ENCODE peak calls at places on chromosomes 6 and 20, in nine cellular contexts. One of them, this sample, is unnamed.

GRCh38 chr6:24802271-24803059 is 3.7 kb upstream of the ARMH2 start:
- DNase-seq in activated CD8-positive, alpha-beta memory T cell treated with anti-CD3 and anti-CD28 coated beads for 48 hours: no peak
- DNase-seq in stimulated activated CD4-positive, alpha-beta T cell treated with anti-CD3 and anti-CD28 coated beads, Interleukin-1b, Interleukin-23, amount 100 ng/mL, for 24 hours: no peak
- DNase-seq in NCI-H2081: no peak
- DNase-seq in bronchial epithelial cell: no peak
- DNase-seq in heart right ventricle: no peak
- DNase-seq in T follicular helper cell: no peak
- DNase-seq in fibroblast of the conjunctiva: no peak
- DNase-seq in left cardiac atrium: no peak
- DNase-seq in this sample: no peak

GRCh38 chr6:161407581-161407980 is 133.7 kb upstream of the AGPAT4 start:
- DNase-seq in stimulated activated CD4-positive, alpha-beta T cell treated with anti-CD3 and anti-CD28 coated beads, Interleukin-1b, Interleukin-23, amount 100 ng/mL, for 24 hours: no peak
- DNase-seq in NCI-H2081: no peak
- DNase-seq in activated CD8-positive, alpha-beta memory T cell treated with anti-CD3 and anti-CD28 coated beads for 48 hours: no peak
- DNase-seq in heart right ventricle: no peak
- DNase-seq in T follicular helper cell: no peak
- DNase-seq in bronchial epithelial cell: peak; percentile 30
- DNase-seq in fibroblast of the conjunctiva: peak; percentile 31
- DNase-seq in left cardiac atrium: no peak
- DNase-seq in this sample: peak; percentile 36

GRCh38 chr6:6565069-6565468 is 23.5 kb upstream of the LY86 start:
- DNase-seq in T follicular helper cell: no peak
- DNase-seq in fibroblast of the conjunctiva: no peak
- DNase-seq in left cardiac atrium: no peak
- DNase-seq in NCI-H2081: peak; percentile 15
- DNase-seq in bronchial epithelial cell: no peak
- DNase-seq in heart right ventricle: no peak
- DNase-seq in stimulated activated CD4-positive, alpha-beta T cell treated with anti-CD3 and anti-CD28 coated beads, Interleukin-1b, Interleukin-23, amount 100 ng/mL, for 24 hours: no peak
- DNase-seq in activated CD8-positive, alpha-beta memory T cell treated with anti-CD3 and anti-CD28 coated beads for 48 hours: no peak
- DNase-seq in this sample: no peak

GRCh38 chr20:62401331-62401779 is 5.7 kb downstream of the CABLES2 start:
- DNase-seq in heart right ventricle: no peak
- DNase-seq in bronchial epithelial cell: no peak
- DNase-seq in T follicular helper cell: no peak
- DNase-seq in fibroblast of the conjunctiva: no peak
- DNase-seq in activated CD8-positive, alpha-beta memory T cell treated with anti-CD3 and anti-CD28 coated beads for 48 hours: no peak
- DNase-seq in stimulated activated CD4-positive, alpha-beta T cell treated with anti-CD3 and anti-CD28 coated beads, Interleukin-1b, Interleukin-23, amount 100 ng/mL, for 24 hours: no peak
- DNase-seq in NCI-H2081: no peak
- DNase-seq in left cardiac atrium: no peak
- DNase-seq in this sample: no peak

GRCh38 chr6:139595183-139595582 is 220.7 kb upstream of the CITED2 start:
- DNase-seq in heart right ventricle: no peak
- DNase-seq in T follicular helper cell: no peak
- DNase-seq in stimulated activated CD4-positive, alpha-beta T cell treated with anti-CD3 and anti-CD28 coated beads, Interleukin-1b, Interleukin-23, amount 100 ng/mL, for 24 hours: no peak
- DNase-seq in NCI-H2081: no peak
- DNase-seq in activated CD8-positive, alpha-beta memory T cell treated with anti-CD3 and anti-CD28 coated beads for 48 hours: no peak
- DNase-seq in fibroblast of the conjunctiva: no peak
- DNase-seq in bronchial epithelial cell: no peak
- DNase-seq in left cardiac atrium: no peak
- DNase-seq in this sample: peak; percentile 37

GRCh38 chr6:31779908-31780307 is 2.8 kb upstream of the VWA7 start:
- DNase-seq in fibroblast of the conjunctiva: no peak
- DNase-seq in left cardiac atrium: no peak
- DNase-seq in stimulated activated CD4-positive, alpha-beta T cell treated with anti-CD3 and anti-CD28 coated beads, Interleukin-1b, Interleukin-23, amount 100 ng/mL, for 24 hours: no peak
- DNase-seq in heart right ventricle: no peak
- DNase-seq in activated CD8-positive, alpha-beta memory T cell treated with anti-CD3 and anti-CD28 coated beads for 48 hours: no peak
- DNase-seq in NCI-H2081: no peak
- DNase-seq in T follicular helper cell: no peak
- DNase-seq in bronchial epithelial cell: no peak
- DNase-seq in this sample: no peak

GRCh38 chr6:139081485-139081884 is 52.9 kb downstream of the ABRACL start:
- DNase-seq in left cardiac atrium: no peak
- DNase-seq in bronchial epithelial cell: no peak
- DNase-seq in stimulated activated CD4-positive, alpha-beta T cell treated with anti-CD3 and anti-CD28 coated beads, Interleukin-1b, Interleukin-23, amount 100 ng/mL, for 24 hours: no peak
- DNase-seq in heart right ventricle: no peak
- DNase-seq in fibroblast of the conjunctiva: no peak
- DNase-seq in activated CD8-positive, alpha-beta memory T cell treated with anti-CD3 and anti-CD28 coated beads for 48 hours: no peak
- DNase-seq in NCI-H2081: no peak
- DNase-seq in T follicular helper cell: no peak
- DNase-seq in this sample: no peak

GRCh38 chr6:28161410-28162079 is 19.9 kb downstream of the ZKSCAN8 start:
- DNase-seq in stimulated activated CD4-positive, alpha-beta T cell treated with anti-CD3 and anti-CD28 coated beads, Interleukin-1b, Interleukin-23, amount 100 ng/mL, for 24 hours: peak; percentile 83
- DNase-seq in NCI-H2081: peak; percentile 89
- DNase-seq in T follicular helper cell: peak; percentile 73
- DNase-seq in left cardiac atrium: peak; percentile 78
- DNase-seq in fibroblast of the conjunctiva: peak; percentile 29
- DNase-seq in bronchial epithelial cell: peak; percentile 52
- DNase-seq in heart right ventricle: peak; percentile 52
- DNase-seq in activated CD8-positive, alpha-beta memory T cell treated with anti-CD3 and anti-CD28 coated beads for 48 hours: peak; percentile 60
- DNase-seq in this sample: peak; percentile 64

GRCh38 chr6:35489066-35489465 is 7.8 kb downstream of the TEAD3 start:
- DNase-seq in bronchial epithelial cell: peak; percentile 76
- DNase-seq in T follicular helper cell: no peak
- DNase-seq in stimulated activated CD4-positive, alpha-beta T cell treated with anti-CD3 and anti-CD28 coated beads, Interleukin-1b, Interleukin-23, amount 100 ng/mL, for 24 hours: no peak
- DNase-seq in heart right ventricle: no peak
- DNase-seq in fibroblast of the conjunctiva: no peak
- DNase-seq in left cardiac atrium: no peak
- DNase-seq in activated CD8-positive, alpha-beta memory T cell treated with anti-CD3 and anti-CD28 coated beads for 48 hours: no peak
- DNase-seq in NCI-H2081: no peak
- DNase-seq in this sample: no peak

GRCh38 chr6:24583463-24584389 is 62.3 kb downstream of the KIAA0319 start:
- DNase-seq in bronchial epithelial cell: peak; percentile 66
- DNase-seq in activated CD8-positive, alpha-beta memory T cell treated with anti-CD3 and anti-CD28 coated beads for 48 hours: peak; percentile 33
- DNase-seq in NCI-H2081: peak; percentile 93
- DNase-seq in left cardiac atrium: peak; percentile 77
- DNase-seq in stimulated activated CD4-positive, alpha-beta T cell treated with anti-CD3 and anti-CD28 coated beads, Interleukin-1b, Interleukin-23, amount 100 ng/mL, for 24 hours: peak; percentile 64
- DNase-seq in fibroblast of the conjunctiva: peak; percentile 24
- DNase-seq in heart right ventricle: peak; percentile 72
- DNase-seq in T follicular helper cell: peak; percentile 50
- DNase-seq in this sample: peak; percentile 16

GRCh38 chr20:41307021-41307420 is 10.5 kb downstream of the ZHX3 start:
- DNase-seq in heart right ventricle: no peak
- DNase-seq in bronchial epithelial cell: no peak
- DNase-seq in stimulated activated CD4-positive, alpha-beta T cell treated with anti-CD3 and anti-CD28 coated beads, Interleukin-1b, Interleukin-23, amount 100 ng/mL, for 24 hours: no peak
- DNase-seq in left cardiac atrium: no peak
- DNase-seq in T follicular helper cell: no peak
- DNase-seq in NCI-H2081: no peak
- DNase-seq in activated CD8-positive, alpha-beta memory T cell treated with anti-CD3 and anti-CD28 coated beads for 48 hours: no peak
- DNase-seq in fibroblast of the conjunctiva: no peak
- DNase-seq in this sample: no peak

GRCh38 chr6:99189823-99190721 is 159.4 kb downstream of the FAXC start:
- DNase-seq in bronchial epithelial cell: no peak
- DNase-seq in activated CD8-positive, alpha-beta memory T cell treated with anti-CD3 and anti-CD28 coated beads for 48 hours: no peak
- DNase-seq in fibroblast of the conjunctiva: no peak
- DNase-seq in NCI-H2081: no peak
- DNase-seq in stimulated activated CD4-positive, alpha-beta T cell treated with anti-CD3 and anti-CD28 coated beads, Interleukin-1b, Interleukin-23, amount 100 ng/mL, for 24 hours: no peak
- DNase-seq in left cardiac atrium: no peak
- DNase-seq in heart right ventricle: no peak
- DNase-seq in T follicular helper cell: no peak
- DNase-seq in this sample: no peak

GRCh38 chr6:106439459-106439858 is 78.9 kb downstream of the CRYBG1 start:
- DNase-seq in stimulated activated CD4-positive, alpha-beta T cell treated with anti-CD3 and anti-CD28 coated beads, Interleukin-1b, Interleukin-23, amount 100 ng/mL, for 24 hours: no peak
- DNase-seq in fibroblast of the conjunctiva: no peak
- DNase-seq in NCI-H2081: no peak
- DNase-seq in left cardiac atrium: no peak
- DNase-seq in T follicular helper cell: no peak
- DNase-seq in activated CD8-positive, alpha-beta memory T cell treated with anti-CD3 and anti-CD28 coated beads for 48 hours: no peak
- DNase-seq in heart right ventricle: no peak
- DNase-seq in bronchial epithelial cell: peak; percentile 88
- DNase-seq in this sample: peak; percentile 70

GRCh38 chr6:139983555-139984276 is 609.3 kb upstream of the CITED2 start:
- DNase-seq in bronchial epithelial cell: peak; percentile 48
- DNase-seq in stimulated activated CD4-positive, alpha-beta T cell treated with anti-CD3 and anti-CD28 coated beads, Interleukin-1b, Interleukin-23, amount 100 ng/mL, for 24 hours: no peak
- DNase-seq in NCI-H2081: no peak
- DNase-seq in left cardiac atrium: no peak
- DNase-seq in fibroblast of the conjunctiva: peak; percentile 77
- DNase-seq in heart right ventricle: no peak
- DNase-seq in T follicular helper cell: no peak
- DNase-seq in activated CD8-positive, alpha-beta memory T cell treated with anti-CD3 and anti-CD28 coated beads for 48 hours: no peak
- DNase-seq in this sample: no peak

GRCh38 chr20:24779886-24780285 is 169.2 kb upstream of the CST7 start:
- DNase-seq in fibroblast of the conjunctiva: no peak
- DNase-seq in heart right ventricle: no peak
- DNase-seq in left cardiac atrium: no peak
- DNase-seq in stimulated activated CD4-positive, alpha-beta T cell treated with anti-CD3 and anti-CD28 coated beads, Interleukin-1b, Interleukin-23, amount 100 ng/mL, for 24 hours: no peak
- DNase-seq in T follicular helper cell: no peak
- DNase-seq in NCI-H2081: no peak
- DNase-seq in activated CD8-positive, alpha-beta memory T cell treated with anti-CD3 and anti-CD28 coated beads for 48 hours: no peak
- DNase-seq in bronchial epithelial cell: no peak
- DNase-seq in this sample: no peak

GRCh38 chr6:121540210-121540609 is 104.8 kb downstream of the GJA1 start:
- DNase-seq in activated CD8-positive, alpha-beta memory T cell treated with anti-CD3 and anti-CD28 coated beads for 48 hours: no peak
- DNase-seq in bronchial epithelial cell: no peak
- DNase-seq in heart right ventricle: no peak
- DNase-seq in fibroblast of the conjunctiva: no peak
- DNase-seq in T follicular helper cell: no peak
- DNase-seq in NCI-H2081: peak; percentile 2
- DNase-seq in stimulated activated CD4-positive, alpha-beta T cell treated with anti-CD3 and anti-CD28 coated beads, Interleukin-1b, Interleukin-23, amount 100 ng/mL, for 24 hours: no peak
- DNase-seq in left cardiac atrium: no peak
- DNase-seq in this sample: no peak

GRCh38 chr6:131024565-131024964 is 38.5 kb downstream of the EPB41L2 start:
- DNase-seq in bronchial epithelial cell: no peak
- DNase-seq in activated CD8-positive, alpha-beta memory T cell treated with anti-CD3 and anti-CD28 coated beads for 48 hours: no peak
- DNase-seq in heart right ventricle: no peak
- DNase-seq in fibroblast of the conjunctiva: no peak
- DNase-seq in stimulated activated CD4-positive, alpha-beta T cell treated with anti-CD3 and anti-CD28 coated beads, Interleukin-1b, Interleukin-23, amount 100 ng/mL, for 24 hours: no peak
- DNase-seq in left cardiac atrium: no peak
- DNase-seq in NCI-H2081: no peak
- DNase-seq in T follicular helper cell: no peak
- DNase-seq in this sample: no peak

GRCh38 chr20:33820362-33820761 is 9.2 kb downstream of the CHMP4B start:
- DNase-seq in fibroblast of the conjunctiva: no peak
- DNase-seq in bronchial epithelial cell: no peak
- DNase-seq in heart right ventricle: no peak
- DNase-seq in left cardiac atrium: no peak
- DNase-seq in T follicular helper cell: no peak
- DNase-seq in NCI-H2081: no peak
- DNase-seq in activated CD8-positive, alpha-beta memory T cell treated with anti-CD3 and anti-CD28 coated beads for 48 hours: no peak
- DNase-seq in stimulated activated CD4-positive, alpha-beta T cell treated with anti-CD3 and anti-CD28 coated beads, Interleukin-1b, Interleukin-23, amount 100 ng/mL, for 24 hours: no peak
- DNase-seq in this sample: no peak

GRCh38 chr6:163459007-163459406 is 44.5 kb downstream of the QKI start:
- DNase-seq in NCI-H2081: no peak
- DNase-seq in fibroblast of the conjunctiva: no peak
- DNase-seq in stimulated activated CD4-positive, alpha-beta T cell treated with anti-CD3 and anti-CD28 coated beads, Interleukin-1b, Interleukin-23, amount 100 ng/mL, for 24 hours: no peak
- DNase-seq in activated CD8-positive, alpha-beta memory T cell treated with anti-CD3 and anti-CD28 coated beads for 48 hours: no peak
- DNase-seq in T follicular helper cell: no peak
- DNase-seq in bronchial epithelial cell: no peak
- DNase-seq in heart right ventricle: no peak
- DNase-seq in left cardiac atrium: no peak
- DNase-seq in this sample: no peak

GRCh38 chr6:130159876-130160415 is 62.8 kb downstream of the SAMD3 start:
- DNase-seq in NCI-H2081: peak; percentile 0
- DNase-seq in bronchial epithelial cell: peak; percentile 11
- DNase-seq in left cardiac atrium: no peak
- DNase-seq in T follicular helper cell: no peak
- DNase-seq in fibroblast of the conjunctiva: no peak
- DNase-seq in stimulated activated CD4-positive, alpha-beta T cell treated with anti-CD3 and anti-CD28 coated beads, Interleukin-1b, Interleukin-23, amount 100 ng/mL, for 24 hours: no peak
- DNase-seq in activated CD8-positive, alpha-beta memory T cell treated with anti-CD3 and anti-CD28 coated beads for 48 hours: no peak
- DNase-seq in heart right ventricle: no peak
- DNase-seq in this sample: peak; percentile 19

GRCh38 chr6:64736421-64736950 is 970.5 kb downstream of the EYS start:
- DNase-seq in left cardiac atrium: no peak
- DNase-seq in T follicular helper cell: no peak
- DNase-seq in stimulated activated CD4-positive, alpha-beta T cell treated with anti-CD3 and anti-CD28 coated beads, Interleukin-1b, Interleukin-23, amount 100 ng/mL, for 24 hours: no peak
- DNase-seq in fibroblast of the conjunctiva: no peak
- DNase-seq in heart right ventricle: no peak
- DNase-seq in NCI-H2081: no peak
- DNase-seq in activated CD8-positive, alpha-beta memory T cell treated with anti-CD3 and anti-CD28 coated beads for 48 hours: no peak
- DNase-seq in bronchial epithelial cell: no peak
- DNase-seq in this sample: no peak

GRCh38 chr6:113860165-113860955 is 3.2 kb downstream of the MARCKS start:
- DNase-seq in activated CD8-positive, alpha-beta memory T cell treated with anti-CD3 and anti-CD28 coated beads for 48 hours: no peak
- DNase-seq in T follicular helper cell: no peak
- DNase-seq in fibroblast of the conjunctiva: no peak
- DNase-seq in stimulated activated CD4-positive, alpha-beta T cell treated with anti-CD3 and anti-CD28 coated beads, Interleukin-1b, Interleukin-23, amount 100 ng/mL, for 24 hours: no peak
- DNase-seq in left cardiac atrium: peak; percentile 48
- DNase-seq in bronchial epithelial cell: no peak
- DNase-seq in NCI-H2081: peak; percentile 13
- DNase-seq in heart right ventricle: peak; percentile 63
- DNase-seq in this sample: no peak

GRCh38 chr6:142805042-142805441 is 139.9 kb downstream of the HIVEP2 start:
- DNase-seq in fibroblast of the conjunctiva: no peak
- DNase-seq in T follicular helper cell: no peak
- DNase-seq in bronchial epithelial cell: no peak
- DNase-seq in activated CD8-positive, alpha-beta memory T cell treated with anti-CD3 and anti-CD28 coated beads for 48 hours: no peak
- DNase-seq in stimulated activated CD4-positive, alpha-beta T cell treated with anti-CD3 and anti-CD28 coated beads, Interleukin-1b, Interleukin-23, amount 100 ng/mL, for 24 hours: no peak
- DNase-seq in NCI-H2081: no peak
- DNase-seq in heart right ventricle: no peak
- DNase-seq in left cardiac atrium: no peak
- DNase-seq in this sample: no peak

This sample was measured in foreskin keratinocyte.